ENCODE peak calls at places on chromosomes 2 and 18, in six cellular contexts. Q is upper lobe of right lung; F is heart left ventricle; W is natural killer cell; R is left lung; A is central memory CD8-positive, alpha-beta T cell. S is an unnamed sample.

GRCh38 chr2:216774620-216775019 is 79.3 kb upstream of the IGFBP5 start:
- ATAC-seq in Q (peak), F (peak), W (no peak), R (peak), A (no peak), S (peak)

GRCh38 chr2:231936491-231936890 is 10.3 kb upstream of the NPPC start:
- ATAC-seq in Q (no peak), F (no peak), W (no peak), R (no peak), A (no peak), S (no peak)

GRCh38 chr2:105573910-105574655 is 170.6 kb upstream of the NCK2 start:
- ATAC-seq in Q (no peak), F (no peak), W (no peak), R (no peak), A (no peak), S (no peak)

GRCh38 chr2:241156997-241157441 is 6.8 kb downstream of the PPP1R7 start:
- ATAC-seq in Q (peak), F (no peak), W (no peak), R (no peak), A (no peak), S (no peak)

GRCh38 chr18:57749604-57749970 is 53.5 kb downstream of the ATP8B1 start:
- ATAC-seq in Q (no peak), F (no peak), W (no peak), R (no peak), A (no peak), S (no peak)

GRCh38 chr18:23702606-23703005 is 13.4 kb downstream of the LAMA3 start:
- ATAC-seq in Q (no peak), F (no peak), W (no peak), R (no peak), A (no peak), S (no peak)

GRCh38 chr2:45169339-45170190 is 160.3 kb upstream of the SIX2 start:
- ATAC-seq in Q (peak), F (peak), W (no peak), R (peak), A (peak), S (peak)

GRCh38 chr2:11097038-11097720 is 58.1 kb upstream of the SLC66A3 start:
- ATAC-seq in Q (no peak), F (peak), W (no peak), R (no peak), A (no peak), S (peak)

GRCh38 chr18:64119916-64120315 is 29.0 kb downstream of the LINC00305 start:
- ATAC-seq in Q (no peak), F (no peak), W (no peak), R (no peak), A (no peak), S (no peak)

GRCh38 chr2:196601430-196602306 is 37.8 kb upstream of the CCDC150 start:
- ATAC-seq in Q (peak), F (peak), W (no peak), R (peak), A (no peak), S (peak)

GRCh38 chr2:7450188-7451156 is 533.3 kb downstream of the RNF144A start:
- ATAC-seq in Q (no peak), F (no peak), W (peak), R (no peak), A (peak), S (no peak)

GRCh38 chr2:128262315-128263253 is 56.1 kb downstream of the HS6ST1 start:
- ATAC-seq in Q (no peak), F (no peak), W (no peak), R (no peak), A (no peak), S (no peak)

GRCh38 chr2:127176371-127177311 is 43.5 kb downstream of the CYP27C1 start:
- ATAC-seq in Q (peak), F (peak), W (no peak), R (peak), A (no peak), S (peak)

GRCh38 chr18:28735731-28736130 is 558.8 kb upstream of the CDH2 start:
- ATAC-seq in Q (no peak), F (peak), W (no peak), R (no peak), A (no peak), S (peak)